ENCODE peak calls at places on chromosome 1, in nine cellular contexts. D, K, L, P, Y, W, J, T and F are unnamed samples.
A peak's percentile ranks its signal among the peaks of the same experiment; 100 is the strongest.

GRCh38 chr1:62362952-62363325 is 43.7 kb upstream of the KANK4 start:
- DNase-seq in J (no peak), P (no peak), L (no peak), Y (no peak), D (no peak), W (no peak), T (no peak), K (no peak), F (no peak)

GRCh38 chr1:153371231-153371630 is 4.2 kb downstream of the S100A12 start:
- DNase-seq in W (no peak), K (peak; percentile 67), J (no peak), L (no peak), T (no peak), P (no peak), Y (no peak), D (no peak), F (no peak)

GRCh38 chr1:42005530-42005929 is 86.8 kb upstream of the HIVEP3 start:
- DNase-seq in D (no peak), K (no peak), J (no peak), W (no peak), Y (no peak), T (no peak), P (peak; percentile 8), L (no peak), F (no peak)

GRCh38 chr1:229570891-229571516 is 12.5 kb upstream of the ABCB10 start:
- DNase-seq in K (no peak), J (peak; percentile 17), Y (no peak), D (no peak), P (no peak), T (no peak), L (no peak), W (no peak), F (no peak)

GRCh38 chr1:109438798-109439297 is 12.6 kb upstream of the PSMA5 start:
- DNase-seq in D (peak; percentile 34), L (no peak), T (no peak), P (peak; percentile 95), J (no peak), Y (peak; percentile 28), K (peak; percentile 39), W (no peak), F (no peak)

GRCh38 chr1:177907000-177907399 is 62.9 kb downstream of the SEC16B start:
- DNase-seq in Y (no peak), P (no peak), D (no peak), L (no peak), K (no peak), T (no peak), J (no peak), W (no peak), F (no peak)

GRCh38 chr1:182174202-182174855 is 112.8 kb upstream of the ZNF648 start:
- DNase-seq in K (no peak), Y (no peak), L (no peak), D (no peak), P (no peak), J (no peak), T (no peak), W (no peak), F (no peak)

GRCh38 chr1:236214761-236215160 is 67.0 kb downstream of the ERO1B start:
- DNase-seq in T (no peak), Y (no peak), D (no peak), W (no peak), P (no peak), L (no peak), K (no peak), J (no peak), F (no peak)

GRCh38 chr1:28078680-28079626 is 9.5 kb downstream of the EYA3 start:
- DNase-seq in W (no peak), L (no peak), P (peak; percentile 74), T (no peak), Y (peak; percentile 8), K (peak; percentile 36), J (no peak), D (peak; percentile 18), F (no peak)

GRCh38 chr1:157955860-157956259 is 37.6 kb upstream of the KIRREL1 start:
- DNase-seq in W (no peak), P (no peak), L (no peak), T (no peak), D (no peak), Y (no peak), K (no peak), J (no peak), F (no peak)

GRCh38 chr1:179083533-179083932 is 1.7 kb downstream of the TOR3A start:
- DNase-seq in J (peak; percentile 90), T (no peak), Y (no peak), P (no peak), K (no peak), D (no peak), L (peak; percentile 64), W (no peak), F (no peak)

GRCh38 chr1:240683576-240683975 is 71.6 kb upstream of the GREM2 start:
- DNase-seq in L (no peak), Y (no peak), W (no peak), K (no peak), P (peak; percentile 88), T (no peak), D (no peak), J (no peak), F (no peak)

GRCh38 chr1:171438441-171438840 is 46.9 kb upstream of the PRRC2C start:
- DNase-seq in T (no peak), Y (peak; percentile 81), P (peak; percentile 99), L (no peak), D (peak; percentile 42), W (no peak), J (no peak), K (peak; percentile 100), F (no peak)

GRCh38 chr1:65317866-65318653 is 8.7 kb downstream of the DNAJC6 start:
- DNase-seq in D (no peak), W (no peak), P (no peak), J (no peak), T (peak; percentile 52), K (no peak), L (no peak), Y (no peak), F (no peak)

GRCh38 chr1:113325039-113325438 is 65.3 kb upstream of the MAGI3 start:
- DNase-seq in W (no peak), Y (peak; percentile 56), T (no peak), K (peak; percentile 67), L (no peak), P (peak; percentile 49), D (no peak), J (no peak), F (no peak)

GRCh38 chr1:155062702-155063411 is 683 bp upstream of the EFNA4 start:
- DNase-seq in K (peak; percentile 48), L (peak; percentile 84), P (peak; percentile 69), Y (no peak), W (peak; percentile 88), T (peak; percentile 47), D (peak; percentile 83), J (peak; percentile 77), F (peak; percentile 88)

GRCh38 chr1:217561446-217561845 is 69.4 kb downstream of the GPATCH2 start:
- DNase-seq in J (no peak), K (no peak), T (no peak), D (no peak), Y (no peak), P (no peak), L (no peak), W (no peak), F (no peak)

GRCh38 chr1:67978988-67979516 is 71.4 kb downstream of the DIRAS3 start:
- DNase-seq in L (no peak), D (no peak), J (no peak), K (peak; percentile 87), T (no peak), P (peak; percentile 86), W (no peak), Y (peak; percentile 78), F (no peak)

GRCh38 chr1:150182233-150182632 is 32.5 kb downstream of the PLEKHO1 start:
- DNase-seq in D (no peak), P (no peak), Y (no peak), T (no peak), K (no peak), W (no peak), J (no peak), L (no peak), F (no peak)

GRCh38 chr1:109497449-109498160 is 3.7 kb downstream of the CYB561D1 start:
- DNase-seq in Y (no peak), K (no peak), J (no peak), D (no peak), P (no peak), W (peak; percentile 49), T (no peak), L (no peak), F (no peak)

DNA sequence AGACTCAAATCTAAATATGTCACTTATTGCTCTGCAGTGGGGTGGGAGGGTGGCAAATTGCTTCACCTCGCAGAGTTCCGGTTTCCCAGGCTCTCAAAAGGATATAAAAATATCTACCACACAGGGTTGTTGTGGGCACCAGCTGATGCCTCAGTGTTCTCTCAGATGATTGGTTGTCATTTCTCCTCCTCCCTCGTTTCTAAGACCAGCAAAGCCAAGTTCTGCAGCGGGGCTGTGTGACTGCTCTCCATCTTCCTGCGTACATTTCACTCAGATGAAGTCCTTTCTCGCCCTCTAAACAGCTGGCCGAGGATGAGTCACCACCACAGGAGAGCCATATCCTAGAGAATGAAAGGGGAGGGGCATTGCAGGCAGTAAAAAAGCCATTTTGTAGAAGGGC is 35.0 kb upstream of the VWA5B1 start:
- DNase-seq in P (peak; percentile 45), W (no peak), Y (no peak), K (peak; percentile 78), T (no peak), L (no peak), D (peak; percentile 87), J (no peak), F (no peak)
- TF ChIP-seq EZH2phosphoT487 in P (no peak), W (no peak), Y (no peak), K (no peak), T (no peak), L (no peak), D (no peak), J (no peak), F (no peak)

GRCh38 chr1:204592246-204592948 is 76.2 kb downstream of the MDM4 start:
- DNase-seq in P (no peak), K (no peak), Y (no peak), W (no peak), D (no peak), J (no peak), L (no peak), T (no peak), F (no peak)
- TF ChIP-seq EZH2phosphoT487 in P (no peak), K (no peak), Y (no peak), W (no peak), D (no peak), J (no peak), L (no peak), T (no peak), F (no peak)

DNA sequence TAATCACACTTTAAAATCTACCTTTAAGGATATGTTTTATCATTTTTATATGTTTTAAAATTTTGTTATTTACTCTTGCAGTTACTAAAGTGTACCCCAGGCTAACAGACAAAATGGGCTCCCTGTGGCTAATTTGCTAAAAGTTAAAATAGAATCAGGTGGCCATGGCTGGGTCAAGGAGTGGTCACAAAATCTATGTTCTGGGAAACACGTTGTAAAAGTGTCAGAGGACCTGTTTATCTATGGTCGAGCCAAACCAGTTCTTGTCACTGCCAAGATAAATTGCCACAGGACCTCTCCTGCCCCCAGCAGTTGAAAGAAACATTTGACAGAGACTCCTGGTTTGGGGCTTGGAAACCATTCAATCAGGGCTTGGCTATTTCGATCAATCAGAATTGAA is 21.2 kb upstream of the TTLL7 start:
- DNase-seq in P (no peak), D (no peak), W (no peak), L (no peak), Y (no peak), J (no peak), T (no peak), K (peak; percentile 63), F (no peak)
- TF ChIP-seq EZH2phosphoT487 in P (no peak), D (no peak), W (no peak), L (no peak), Y (no peak), J (no peak), T (no peak), K (no peak), F (no peak)

GRCh38 chr1:25900209-25900608 is 6.0 kb downstream of the STMN1 start:
- DNase-seq in K (no peak), Y (no peak), D (no peak), L (no peak), P (no peak), J (no peak), T (no peak), W (peak; percentile 33), F (no peak)
- TF ChIP-seq EZH2phosphoT487 in K (no peak), Y (no peak), D (no peak), L (no peak), P (no peak), J (no peak), T (no peak), W (no peak), F (no peak)